ENCODE peak calls at places on chromosomes 1 and 21, in five cellular contexts. U is SJSA1, Z is suprapubic skin, W is pancreas, H is tibial artery. M is an unnamed sample.

GRCh38 chr21:42443181-42443785 is 39.6 kb downstream of the UBASH3A start:
- DNase-seq in U (no peak), Z (no peak), W (no peak), H (peak; percentile 21), M (no peak)

GRCh38 chr1:186531561-186532165 is 70.7 kb upstream of the PDC start:
- DNase-seq in U (no peak), Z (no peak), W (no peak), H (no peak), M (no peak)

GRCh38 chr1:178119623-178120022 is 25.7 kb downstream of the RASAL2 start:
- DNase-seq in U (no peak), Z (no peak), W (no peak), H (no peak), M (no peak)

GRCh38 chr1:206766251-206766856 is 4.2 kb upstream of the IL19 start:
- DNase-seq in U (peak; percentile 93), Z (no peak), W (no peak), H (peak; percentile 78), M (no peak)

GRCh38 chr1:235050911-235051360 is 77.7 kb downstream of the TOMM20 start:
- DNase-seq in U (no peak), Z (no peak), W (no peak), H (peak; percentile 85), M (peak; percentile 60)

GRCh38 chr1:24438423-24438901 is 22.9 kb downstream of the NIPAL3 start:
- DNase-seq in U (no peak), Z (peak; percentile 85), W (no peak), H (no peak), M (no peak)

GRCh38 chr1:165298081-165298820 is 58.3 kb downstream of the LMX1A start:
- DNase-seq in U (no peak), Z (no peak), W (no peak), H (no peak), M (no peak)

GRCh38 chr1:14511281-14511680 is 87.2 kb upstream of the KAZN start:
- DNase-seq in U (no peak), Z (no peak), W (no peak), H (no peak), M (no peak)

GRCh38 chr1:206734499-206735142 is 36.0 kb upstream of the IL19 start:
- DNase-seq in U (peak; percentile 69), Z (no peak), W (peak; percentile 57), H (no peak), M (no peak)

GRCh38 chr1:47984175-47984789 is 12.9 kb downstream of the TRABD2B start:
- DNase-seq in U (peak; percentile 42), Z (no peak), W (peak; percentile 26), H (no peak), M (no peak)

GRCh38 chr1:187848321-187848720 is 1019.6 kb downstream of the PLA2G4A start:
- DNase-seq in U (no peak), Z (no peak), W (no peak), H (no peak), M (no peak)

GRCh38 chr1:215321802-215322201 is 239.3 kb downstream of the KCNK2 start:
- DNase-seq in U (no peak), Z (no peak), W (no peak), H (no peak), M (no peak)

GRCh38 chr21:15210235-15210678 is 145.5 kb upstream of the NRIP1 start:
- DNase-seq in U (no peak), Z (no peak), W (peak; percentile 25), H (no peak), M (peak; percentile 27)

GRCh38 chr1:151476083-151476482 is 16.8 kb upstream of the POGZ start:
- DNase-seq in U (peak; percentile 60), Z (no peak), W (no peak), H (no peak), M (no peak)

GRCh38 chr1:56448937-56449336 is 130.4 kb downstream of the PLPP3 start:
- DNase-seq in U (no peak), Z (no peak), W (no peak), H (no peak), M (no peak)

GRCh38 chr1:45557422-45557944 is 6.9 kb downstream of the AKR1A1 start:
- DNase-seq in U (no peak), Z (no peak), W (peak; percentile 70), H (no peak), M (no peak)

GRCh38 chr1:7912743-7913557 is 27.7 kb downstream of the TNFRSF9 start:
- DNase-seq in U (no peak), Z (peak; percentile 48), W (no peak), H (no peak), M (no peak)

GRCh38 chr21:22019766-22020165 is 1021.6 kb downstream of the NCAM2 start:
- DNase-seq in U (no peak), Z (no peak), W (no peak), H (no peak), M (no peak)

GRCh38 chr1:220296941-220297460 is 24.7 kb upstream of the RAB3GAP2 start:
- DNase-seq in U (no peak), Z (no peak), W (no peak), H (no peak), M (no peak)

GRCh38 chr1:34908369-34908768 is 21.1 kb downstream of the DLGAP3 start:
- DNase-seq in U (no peak), Z (no peak), W (no peak), H (no peak), M (no peak)

GRCh38 chr1:170284425-170284824 is 138.7 kb downstream of the NTMT2 start:
- DNase-seq in U (no peak), Z (no peak), W (no peak), H (no peak), M (no peak)

GRCh38 chr1:182848736-182849135 is 9.6 kb downstream of the DHX9 start:
- DNase-seq in U (no peak), Z (no peak), W (no peak), H (no peak), M (no peak)

GRCh38 chr1:192161974-192162373 is 3.7 kb downstream of the RGS18 start:
- DNase-seq in U (no peak), Z (no peak), W (no peak), H (no peak), M (no peak)

GRCh38 chr1:53367503-53368313 is 39.8 kb upstream of the LRP8 start:
- DNase-seq in U (peak; percentile 37), Z (peak; percentile 74), W (no peak), H (peak; percentile 59), M (no peak)

GRCh38 chr1:89351622-89352311 is 12.1 kb upstream of the GBP6 start:
- DNase-seq in U (no peak), Z (no peak), W (no peak), H (no peak), M (no peak)

GRCh38 chr1:6899621-6900020 is 114.4 kb downstream of the CAMTA1 start:
- DNase-seq in U (no peak), Z (no peak), W (no peak), H (no peak), M (no peak)

GRCh38 chr21:34915364-34915834 is 133.7 kb downstream of the RUNX1 start:
- DNase-seq in U (no peak), Z (no peak), W (no peak), H (no peak), M (no peak)

GRCh38 chr1:24648919-24649318 is 5.8 kb downstream of the SRRM1 start:
- DNase-seq in U (no peak), Z (no peak), W (no peak), H (no peak), M (no peak)

GRCh38 chr21:28592205-28592845 is 400.4 kb downstream of the LTN1 start:
- DNase-seq in U (no peak), Z (no peak), W (no peak), H (no peak), M (no peak)

GRCh38 chr1:92538048-92538412 is 51.3 kb upstream of the GFI1 start:
- DNase-seq in U (no peak), Z (no peak), W (no peak), H (no peak), M (no peak)

GRCh38 chr1:214604543-214604942 is 1.5 kb downstream of the CENPF start:
- DNase-seq in U (no peak), Z (no peak), W (no peak), H (no peak), M (no peak)

GRCh38 chr21:38955495-38955894 is 149.8 kb downstream of the ETS2 start:
- DNase-seq in U (no peak), Z (no peak), W (no peak), H (no peak), M (no peak)

GRCh38 chr1:36203554-36204346 is 20.5 kb upstream of the THRAP3 start:
- DNase-seq in U (no peak), Z (no peak), W (peak; percentile 64), H (peak; percentile 88), M (peak; percentile 34)

GRCh38 chr1:8821084-8821483 is 3.6 kb upstream of the RERE start:
- DNase-seq in U (peak; percentile 25), Z (no peak), W (no peak), H (no peak), M (no peak)

GRCh38 chr21:40846566-40847411 is at the start of gene DSCAM:
- DNase-seq in U (no peak), Z (no peak), W (no peak), H (no peak), M (no peak)

GRCh38 chr1:162193815-162194214 is 124.3 kb downstream of the NOS1AP start:
- DNase-seq in U (no peak), Z (no peak), W (no peak), H (no peak), M (no peak)

GRCh38 chr1:2573250-2573649 is 13.3 kb upstream of the PRXL2B start:
- DNase-seq in U (no peak), Z (no peak), W (no peak), H (no peak), M (no peak)
- H3K4me1 ChIP-seq in U (peaks cover 4% of the 10 kb centered on the region), Z (peaks cover 18% of the 10 kb centered on the region), W (no peaks in the 10 kb centered on the region), H (no peaks in the 10 kb centered on the region), M (no peaks in the 10 kb centered on the region)

DNA sequence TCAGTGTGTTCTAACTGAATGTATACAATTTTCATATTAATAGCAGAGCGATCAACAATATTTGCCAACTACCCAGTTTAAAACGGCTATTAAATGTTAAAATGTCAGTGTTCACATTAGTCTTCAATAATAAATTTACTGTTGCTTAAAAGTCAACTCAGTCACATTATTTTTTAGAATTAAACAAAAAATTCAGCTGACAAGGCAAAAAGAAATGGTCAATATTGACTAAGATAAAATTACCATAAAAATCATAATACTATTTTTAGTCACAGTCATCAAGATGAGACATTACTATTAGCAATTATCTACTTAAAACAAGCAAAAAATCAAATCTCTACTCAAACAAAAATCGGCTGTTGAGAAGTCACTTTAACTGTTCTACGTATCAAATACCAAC is 1.5 kb downstream of the ANKRD13C start:
- DNase-seq in U (no peak), Z (no peak), W (no peak), H (no peak), M (no peak)
- H3K4me1 ChIP-seq in U (peaks cover 17% of the 10 kb centered on the region), Z (peaks cover 49% of the 10 kb centered on the region), W (peaks cover 20% of the 10 kb centered on the region), H (no peaks in the 10 kb centered on the region), M (peaks cover 50% of the 10 kb centered on the region)

DNA sequence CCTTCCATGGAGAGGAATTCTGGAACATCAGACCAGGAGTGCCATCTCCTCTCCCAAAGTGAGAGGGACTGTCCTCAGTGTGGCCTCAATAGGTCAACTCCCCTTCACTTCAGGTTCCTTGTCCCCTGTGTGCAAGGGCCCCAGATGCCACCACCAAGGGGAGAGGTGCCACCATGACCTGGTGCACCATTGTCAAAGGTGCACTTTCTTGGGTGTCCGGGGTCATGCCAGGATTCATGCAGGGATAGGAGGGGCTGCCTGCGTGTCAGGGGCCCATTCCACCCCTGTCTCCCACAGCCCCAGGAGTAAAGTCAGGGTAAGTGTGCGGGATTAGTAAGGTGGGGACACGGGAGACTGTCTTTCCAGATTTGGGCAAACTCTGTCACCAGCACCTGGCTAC is 21.4 kb upstream of the EPHA2 start:
- DNase-seq in U (no peak), Z (no peak), W (no peak), H (no peak), M (no peak)
- H3K4me1 ChIP-seq in U (peaks cover 87% of the 10 kb centered on the region), Z (peaks cover 62% of the 10 kb centered on the region), W (peaks cover 15% of the 10 kb centered on the region), H (peaks cover 13% of the 10 kb centered on the region), M (peaks cover 33% of the 10 kb centered on the region)

GRCh38 chr1:244445320-244446181 is 6.2 kb downstream of the ADSS2 start:
- DNase-seq in U (no peak), Z (no peak), W (no peak), H (no peak), M (no peak)
- H3K4me1 ChIP-seq in U (peaks cover 59% of the 10 kb centered on the region), Z (peaks cover 44% of the 10 kb centered on the region), W (peaks cover 14% of the 10 kb centered on the region), H (no peaks in the 10 kb centered on the region), M (peaks cover 54% of the 10 kb centered on the region)

M was measured in thoracic aorta.